ENCODE peak calls at places on chromosomes 12 and 14, in eight cellular contexts. X is HCT116, R is upper lobe of left lung, Q is Panc1, Y is GM23338, D is K562, H is HepG2, E is GM12878. O is an unnamed sample.

GRCh38 chr14:91372680-91373495 is 44.7 kb downstream of the CCDC88C start:
- ATAC-seq in X (no peak), R (no peak), Q (no peak), Y (no peak), D (peak), H (no peak), E (peak), O (no peak)

GRCh38 chr12:31479516-31480210 is 111.3 kb downstream of the DENND5B start:
- ATAC-seq in X (no peak), R (no peak), Q (no peak), Y (peak), D (no peak), H (no peak), E (peak), O (no peak)

GRCh38 chr14:54344445-54344844 is 52.4 kb upstream of the CDKN3 start:
- ATAC-seq in X (no peak), R (no peak), Q (no peak), Y (no peak), D (peak), H (no peak), E (no peak), O (no peak)

GRCh38 chr12:46209914-46210834 is 58.7 kb downstream of the SLC38A1 start:
- ATAC-seq in X (no peak), R (peak), Q (peak), Y (peak), D (no peak), H (peak), E (peak), O (no peak)

GRCh38 chr12:122003646-122004611 is 17.8 kb upstream of the BCL7A start:
- ATAC-seq in X (no peak), R (peak), Q (no peak), Y (no peak), D (peak), H (no peak), E (peak), O (no peak)

GRCh38 chr14:69571449-69571878 is 3.2 kb downstream of the CCDC177 start:
- ATAC-seq in X (no peak), R (no peak), Q (peak), Y (peak), D (no peak), H (no peak), E (no peak), O (no peak)

GRCh38 chr14:51295666-51296263 is 55.7 kb downstream of the TMX1 start:
- ATAC-seq in X (no peak), R (no peak), Q (no peak), Y (no peak), D (no peak), H (no peak), E (peak), O (no peak)

GRCh38 chr12:105922670-105923102 is 216.1 kb downstream of the NUAK1 start:
- ATAC-seq in X (no peak), R (no peak), Q (no peak), Y (no peak), D (no peak), H (no peak), E (no peak), O (no peak)

GRCh38 chr12:50271724-50272247 is 11.5 kb downstream of the LIMA1 start:
- ATAC-seq in X (no peak), R (no peak), Q (no peak), Y (no peak), D (peak), H (peak), E (no peak), O (peak)

GRCh38 chr12:91211869-91212268 is 29.3 kb upstream of the DCN start:
- ATAC-seq in X (no peak), R (no peak), Q (no peak), Y (no peak), D (no peak), H (no peak), E (no peak), O (no peak)

GRCh38 chr14:92844220-92844619 is 50.1 kb downstream of the GOLGA5 start:
- ATAC-seq in X (no peak), R (no peak), Q (no peak), Y (no peak), D (no peak), H (no peak), E (peak), O (no peak)

GRCh38 chr12:120100630-120101029 is 15.9 kb downstream of the RAB35 start:
- ATAC-seq in X (no peak), R (no peak), Q (no peak), Y (no peak), D (no peak), H (no peak), E (no peak), O (peak)

GRCh38 chr14:37834275-37834674 is 238.8 kb downstream of the TTC6 start:
- ATAC-seq in X (no peak), R (no peak), Q (no peak), Y (no peak), D (no peak), H (no peak), E (no peak), O (no peak)

GRCh38 chr14:96274122-96274910 is 18.3 kb downstream of the BDKRB1 start:
- ATAC-seq in X (no peak), R (no peak), Q (no peak), Y (no peak), D (no peak), H (no peak), E (no peak), O (peak)

GRCh38 chr14:97900187-97900586 is 1103.0 kb downstream of the VRK1 start:
- ATAC-seq in X (no peak), R (no peak), Q (no peak), Y (no peak), D (no peak), H (no peak), E (no peak), O (no peak)

GRCh38 chr12:55997535-55997859 is 421 bp downstream of the SUOX start:
- ATAC-seq in X (peak), R (peak), Q (peak), Y (peak), D (peak), H (peak), E (peak), O (no peak)

GRCh38 chr14:31902002-31902401 is 175.1 kb upstream of the ARHGAP5 start:
- ATAC-seq in X (peak), R (no peak), Q (no peak), Y (no peak), D (peak), H (peak), E (no peak), O (no peak)

GRCh38 chr14:52011557-52011956 is 22.2 kb downstream of the RTRAF start:
- ATAC-seq in X (no peak), R (no peak), Q (no peak), Y (no peak), D (no peak), H (no peak), E (no peak), O (no peak)

GRCh38 chr12:24705741-24706358 is 243.1 kb downstream of the BCAT1 start:
- ATAC-seq in X (no peak), R (no peak), Q (no peak), Y (no peak), D (peak), H (no peak), E (peak), O (no peak)

GRCh38 chr14:98692832-98693231 is 579.2 kb downstream of the BCL11B start:
- ATAC-seq in X (no peak), R (no peak), Q (no peak), Y (no peak), D (no peak), H (no peak), E (no peak), O (no peak)

GRCh38 chr14:36717363-36717762 is 55.7 kb downstream of the PAX9 start:
- ATAC-seq in X (no peak), R (no peak), Q (no peak), Y (peak), D (no peak), H (peak), E (no peak), O (no peak)

GRCh38 chr14:63951429-63951828 is 98.6 kb downstream of the SYNE2 start:
- ATAC-seq in X (no peak), R (no peak), Q (no peak), Y (no peak), D (no peak), H (no peak), E (no peak), O (no peak)

GRCh38 chr14:20197459-20197858 is 6.8 kb downstream of the OR11G2 start:
- ATAC-seq in X (no peak), R (peak), Q (no peak), Y (no peak), D (no peak), H (no peak), E (no peak), O (no peak)

GRCh38 chr12:9919443-9919842 is 12.7 kb downstream of the CLEC2A start:
- ATAC-seq in X (no peak), R (peak), Q (no peak), Y (no peak), D (no peak), H (no peak), E (no peak), O (no peak)

GRCh38 chr12:51000245-51000644 is 25.9 kb downstream of the SLC11A2 start:
- ATAC-seq in X (no peak), R (no peak), Q (no peak), Y (no peak), D (no peak), H (no peak), E (no peak), O (no peak)

GRCh38 chr12:32846053-32846452 is 50.5 kb downstream of the PKP2 start:
- ATAC-seq in X (no peak), R (no peak), Q (no peak), Y (no peak), D (no peak), H (no peak), E (no peak), O (no peak)

GRCh38 chr12:64858882-64859281 is 34.4 kb downstream of the TBC1D30 start:
- ATAC-seq in X (no peak), R (peak), Q (no peak), Y (no peak), D (no peak), H (no peak), E (no peak), O (no peak)

GRCh38 chr14:53964249-53964648 is 7.6 kb upstream of the BMP4 start:
- ATAC-seq in X (no peak), R (no peak), Q (no peak), Y (peak), D (no peak), H (peak), E (no peak), O (no peak)

GRCh38 chr12:89179983-89180382 is 172.3 kb downstream of the DUSP6 start:
- ATAC-seq in X (no peak), R (no peak), Q (no peak), Y (no peak), D (no peak), H (no peak), E (no peak), O (peak)
- TF ChIP-seq POLR2AphosphoS5 in X (no peak), R (peak), Q (no peak), Y (no peak), D (no peak), H (no peak), E (no peak), O (peak)

GRCh38 chr14:74500417-74501134 is 7.0 kb downstream of the ISCA2 start:
- ATAC-seq in X (peak), R (no peak), Q (peak), Y (peak), D (peak), H (peak), E (no peak), O (no peak)

GRCh38 chr14:74501691-74502090 is 8.1 kb downstream of the ISCA2 start:
- ATAC-seq in X (no peak), R (no peak), Q (no peak), Y (no peak), D (no peak), H (no peak), E (no peak), O (no peak)

GRCh38 chr14:74502236-74503019 is 8.9 kb downstream of the ISCA2 start:
- ATAC-seq in X (peak), R (no peak), Q (peak), Y (peak), D (peak), H (peak), E (peak), O (peak)

GRCh38 chr14:74503256-74503972 is 9.8 kb downstream of the ISCA2 start:
- ATAC-seq in X (no peak), R (no peak), Q (no peak), Y (no peak), D (no peak), H (no peak), E (no peak), O (no peak)

DNA sequence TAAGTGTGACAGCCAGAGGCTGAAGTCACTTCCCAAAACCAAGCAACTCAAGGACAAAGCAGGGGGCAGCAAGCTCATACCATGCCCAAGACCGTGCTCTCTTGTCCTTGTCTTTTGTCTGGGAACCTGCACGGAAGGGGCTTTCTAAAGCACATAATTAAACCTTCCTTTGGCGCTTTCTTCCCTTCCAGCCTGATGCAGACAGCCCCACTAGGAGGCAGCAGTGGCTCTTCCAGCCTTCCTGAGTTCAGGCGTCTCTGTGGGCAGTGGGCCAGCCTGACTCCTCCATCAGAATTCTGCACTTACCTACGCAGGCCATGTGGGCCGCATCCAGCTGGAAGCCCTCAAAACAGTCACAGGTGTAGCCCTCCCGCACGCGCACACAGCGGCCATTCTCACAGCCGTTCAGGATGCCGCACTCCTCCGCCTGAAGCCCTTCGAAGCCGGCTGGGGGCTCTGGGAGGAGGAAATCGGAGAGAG is 7.6 kb downstream of the ISCA2 start:
- ATAC-seq in X (peak), R (peak), Q (peak), Y (peak), D (peak), H (peak), E (peak), O (peak)
- TF ChIP-seq POLR2AphosphoS5 in X (no peak), R (no peak), Q (no peak), Y (no peak), D (no peak), H (no peak), E (no peak), O (peak)

DNA sequence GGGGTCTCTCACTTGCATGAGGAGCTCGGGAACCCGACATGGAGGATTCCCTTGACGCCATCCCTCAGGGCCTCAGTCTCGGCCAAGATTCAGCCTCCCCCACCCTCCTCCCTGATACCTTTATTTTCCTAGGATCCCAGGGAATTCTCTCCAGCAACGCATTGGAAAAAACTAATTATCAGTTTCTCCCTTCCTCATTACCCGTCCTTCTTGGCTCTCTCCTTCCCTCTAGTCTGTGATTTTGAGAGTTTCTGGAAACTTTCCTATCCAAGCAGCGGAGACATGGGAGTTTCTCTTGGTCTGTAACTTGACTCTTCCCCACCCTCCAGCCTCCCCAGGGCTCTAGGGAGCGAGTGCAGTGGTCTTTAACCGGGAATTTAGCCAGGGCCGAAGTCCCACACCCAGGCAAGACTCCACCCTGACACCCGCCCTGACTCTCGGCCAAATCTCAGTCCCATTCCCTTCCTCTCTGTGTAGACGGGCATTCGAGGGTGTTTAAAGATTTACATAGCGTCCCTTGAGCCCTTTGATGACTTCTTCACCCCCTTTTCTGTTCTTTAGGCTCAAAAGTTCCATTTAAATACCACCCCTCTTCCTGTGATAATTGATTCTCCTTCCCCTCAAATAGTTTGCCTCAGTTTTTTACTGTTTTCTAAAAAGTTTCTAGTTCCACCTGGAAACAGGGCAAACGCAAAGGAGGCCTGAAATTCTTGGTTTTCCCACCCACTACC is 6.7 kb downstream of the HOXC5 start:
- ATAC-seq in X (no peak), R (no peak), Q (no peak), Y (peak), D (no peak), H (no peak), E (no peak), O (peak)
- TF ChIP-seq POLR2AphosphoS5 in X (no peak), R (no peak), Q (no peak), Y (no peak), D (no peak), H (no peak), E (no peak), O (no peak)

DNA sequence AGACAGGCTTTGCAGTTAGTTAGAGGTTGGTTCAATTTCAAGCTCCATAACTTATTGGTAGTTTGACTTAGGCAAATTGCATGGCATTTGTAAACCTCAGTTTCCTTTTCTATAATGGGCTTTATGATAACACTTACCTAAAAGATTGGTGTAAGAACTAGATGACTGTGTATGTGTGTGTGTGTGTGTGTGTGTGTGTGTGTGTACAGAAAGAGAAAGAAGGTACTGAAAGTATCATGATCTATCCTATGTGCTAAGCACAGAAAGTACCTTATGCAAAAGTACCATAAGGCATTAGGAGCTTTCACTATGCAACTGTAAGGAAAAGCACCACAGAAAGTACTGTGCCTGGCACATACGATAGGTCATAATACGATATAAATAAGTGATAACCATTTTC is 304.3 kb upstream of the KITLG start:
- ATAC-seq in X (no peak), R (no peak), Q (no peak), Y (no peak), D (no peak), H (no peak), E (peak), O (no peak)
- TF ChIP-seq POLR2AphosphoS5 in X (no peak), R (no peak), Q (no peak), Y (no peak), D (no peak), H (no peak), E (no peak), O (no peak)

GRCh38 chr12:25997401-25997973 is 39.0 kb downstream of the RASSF8 start:
- ATAC-seq in X (peak), R (no peak), Q (peak), Y (peak), D (no peak), H (no peak), E (no peak), O (peak)
- TF ChIP-seq POLR2AphosphoS5 in X (no peak), R (no peak), Q (no peak), Y (no peak), D (no peak), H (no peak), E (no peak), O (peak)

GRCh38 chr14:103007555-103007954 is 49.8 kb downstream of the CDC42BPB start:
- ATAC-seq in X (no peak), R (peak), Q (no peak), Y (no peak), D (no peak), H (no peak), E (no peak), O (peak)
- TF ChIP-seq POLR2AphosphoS5 in X (no peak), R (peak), Q (no peak), Y (no peak), D (no peak), H (no peak), E (no peak), O (no peak)

GRCh38 chr14:104774453-104775072 is 21.0 kb downstream of the AKT1 start:
- ATAC-seq in X (no peak), R (peak), Q (no peak), Y (no peak), D (no peak), H (no peak), E (no peak), O (no peak)
- TF ChIP-seq POLR2AphosphoS5 in X (no peak), R (no peak), Q (no peak), Y (no peak), D (no peak), H (no peak), E (no peak), O (no peak)

GRCh38 chr14:41558527-41558926 is 48.1 kb upstream of the LRFN5 start:
- ATAC-seq in X (no peak), R (no peak), Q (no peak), Y (no peak), D (no peak), H (no peak), E (no peak), O (no peak)
- TF ChIP-seq POLR2AphosphoS5 in X (no peak), R (no peak), Q (no peak), Y (no peak), D (no peak), H (no peak), E (no peak), O (no peak)

DNA sequence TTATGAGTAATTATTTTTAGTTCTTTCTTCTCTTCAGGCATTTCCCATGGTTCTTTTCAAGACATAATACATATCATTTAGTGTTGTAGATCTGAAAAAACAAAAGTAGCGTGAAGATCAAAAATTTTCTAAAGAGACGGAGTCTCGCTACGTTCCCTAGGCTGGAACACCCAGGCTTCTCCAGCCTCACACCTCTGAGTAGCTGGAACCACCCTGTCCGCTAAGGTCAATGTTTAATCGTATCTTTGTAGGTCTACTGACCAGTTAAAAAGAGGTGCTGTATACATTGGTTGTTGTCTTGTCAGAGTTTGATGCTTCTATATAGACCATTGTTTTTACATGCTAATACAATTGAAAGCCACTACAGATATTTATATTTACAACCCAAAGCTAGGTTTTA is 1.3 kb upstream of the HIF1A start:
- ATAC-seq in X (no peak), R (no peak), Q (no peak), Y (no peak), D (no peak), H (no peak), E (no peak), O (no peak)
- TF ChIP-seq POLR2AphosphoS5 in X (no peak), R (no peak), Q (no peak), Y (no peak), D (no peak), H (no peak), E (no peak), O (no peak)

GRCh38 chr12:88553941-88554658 is 26.2 kb downstream of the KITLG start:
- ATAC-seq in X (peak), R (peak), Q (no peak), Y (no peak), D (no peak), H (peak), E (no peak), O (peak)
- TF ChIP-seq POLR2AphosphoS5 in X (peak), R (no peak), Q (no peak), Y (no peak), D (no peak), H (no peak), E (no peak), O (peak)